ENCODE peak calls at places on chromosome 4, in five cellular contexts. T, H, L, F and O are unnamed samples.

GRCh38 chr4:92305878-92306520 is 2.2 kb downstream of the GRID2 start:
- DNase-seq in L (no peak), T (peak), H (peak), F (no peak), O (peak)

GRCh38 chr4:33996075-33996718 is 2248.1 kb downstream of the ARAP2 start:
- DNase-seq in L (no peak), F (no peak), T (no peak), H (no peak), O (no peak)

GRCh38 chr4:88745175-88745574 is 47.5 kb upstream of the NAP1L5 start:
- DNase-seq in L (no peak), H (no peak), T (no peak), F (no peak), O (no peak)

GRCh38 chr4:57282556-57283310 is 172.5 kb upstream of the IGFBP7 start:
- DNase-seq in H (no peak), F (no peak), T (no peak), L (no peak), O (no peak)

GRCh38 chr4:65580551-65580950 is 89.7 kb downstream of the EPHA5 start:
- DNase-seq in F (no peak), T (no peak), H (no peak), L (no peak), O (no peak)

GRCh38 chr4:56976878-56977320 is 507 bp downstream of the NOA1 start:
- DNase-seq in L (peak), H (no peak), T (peak), F (peak), O (no peak)

GRCh38 chr4:74330295-74330750 is 22.1 kb downstream of the EPGN start:
- DNase-seq in T (no peak), H (no peak), F (no peak), L (no peak), O (no peak)

GRCh38 chr4:78120144-78120880 is 63.2 kb downstream of the FRAS1 start:
- DNase-seq in H (no peak), F (no peak), T (no peak), L (no peak), O (no peak)

GRCh38 chr4:173057906-173058305 is 110.7 kb upstream of the GALNT7 start:
- DNase-seq in T (no peak), F (no peak), L (no peak), H (no peak), O (no peak)

GRCh38 chr4:7107166-7107905 is 39.5 kb upstream of the GRPEL1 start:
- DNase-seq in H (no peak), L (no peak), F (no peak), T (no peak), O (peak)

GRCh38 chr4:114386637-114387233 is 211.9 kb upstream of the UGT8 start:
- DNase-seq in T (no peak), F (no peak), H (no peak), L (no peak), O (no peak)

GRCh38 chr4:147709999-147710398 is 21.9 kb upstream of the ARHGAP10 start:
- DNase-seq in L (no peak), F (no peak), T (no peak), H (no peak), O (no peak)

GRCh38 chr4:100372432-100372831 is 145.4 kb downstream of the EMCN start:
- DNase-seq in T (no peak), F (no peak), L (no peak), H (no peak), O (no peak)

GRCh38 chr4:22695917-22696316 is 3.2 kb downstream of the GBA3 start:
- DNase-seq in L (no peak), T (no peak), F (no peak), H (no peak), O (no peak)

GRCh38 chr4:9893329-9894108 is 112.1 kb downstream of the DRD5 start:
- DNase-seq in T (no peak), L (no peak), F (no peak), H (no peak), O (no peak)